ENCODE peak calls at places on chromosomes 16 and 17, in seven cellular contexts. H, N, B, Q, L, O and R are unnamed samples.

GRCh38 chr16:2842340-2843000 is 12.4 kb downstream of the ZG16B start:
- DNase-seq in H (peak; percentile 29), N (peak; percentile 19), B (peak; percentile 88), Q (peak; percentile 86), L (no peak), O (peak; percentile 59), R (peak; percentile 41)

GRCh38 chr16:4892356-4893102 is 44.4 kb downstream of the PPL start:
- DNase-seq in H (no peak), N (no peak), B (no peak), Q (no peak), L (no peak), O (peak; percentile 67), R (no peak)

GRCh38 chr17:75472119-75472518 is 15.7 kb downstream of the TMEM94 start:
- DNase-seq in H (no peak), N (no peak), B (no peak), Q (no peak), L (peak; percentile 13), O (no peak), R (no peak)

GRCh38 chr16:19284207-19284606 is 1.3 kb upstream of the CLEC19A start:
- DNase-seq in H (no peak), N (no peak), B (no peak), Q (no peak), L (peak; percentile 84), O (no peak), R (no peak)

GRCh38 chr17:78976907-78977680 is 2.6 kb downstream of the LGALS3BP start:
- DNase-seq in H (no peak), N (no peak), B (no peak), Q (no peak), L (no peak), O (no peak), R (no peak)

GRCh38 chr16:70470927-70471341 is 16.5 kb downstream of the FCSK start:
- DNase-seq in H (no peak), N (no peak), B (no peak), Q (no peak), L (peak; percentile 25), O (peak; percentile 66), R (no peak)

GRCh38 chr17:28896884-28897768 is at the start of gene FLOT2:
- DNase-seq in H (peak; percentile 38), N (peak; percentile 54), B (peak; percentile 77), Q (peak; percentile 59), L (no peak), O (peak; percentile 78), R (peak; percentile 77)

GRCh38 chr16:85699628-85700027 is 10.9 kb upstream of the GINS2 start:
- DNase-seq in H (no peak), N (no peak), B (no peak), Q (no peak), L (peak; percentile 81), O (peak; percentile 56), R (no peak)

GRCh38 chr16:81435567-81435966 is 9.0 kb upstream of the CMIP start:
- DNase-seq in H (no peak), N (no peak), B (no peak), Q (no peak), L (no peak), O (no peak), R (no peak)

GRCh38 chr17:10292057-10292931 is 80.5 kb downstream of the MYH13 start:
- DNase-seq in H (no peak), N (no peak), B (peak; percentile 72), Q (peak; percentile 79), L (no peak), O (peak; percentile 55), R (no peak)

GRCh38 chr17:65463242-65463641 is 98.2 kb downstream of the AXIN2 start:
- DNase-seq in H (no peak), N (no peak), B (peak; percentile 90), Q (no peak), L (no peak), O (peak; percentile 89), R (no peak)

GRCh38 chr17:61806081-61806828 is 57.1 kb downstream of the BRIP1 start:
- DNase-seq in H (no peak), N (no peak), B (no peak), Q (no peak), L (no peak), O (no peak), R (no peak)

GRCh38 chr16:12773216-12773615 is 30.5 kb downstream of the CPPED1 start:
- DNase-seq in H (no peak), N (no peak), B (no peak), Q (no peak), L (no peak), O (no peak), R (no peak)

GRCh38 chr17:58402047-58402446 is 15.3 kb downstream of the RNF43 start:
- DNase-seq in H (no peak), N (no peak), B (no peak), Q (no peak), L (peak; percentile 92), O (no peak), R (no peak)

GRCh38 chr17:56679767-56680422 is 86.4 kb downstream of the NOG start:
- DNase-seq in H (no peak), N (no peak), B (no peak), Q (no peak), L (peak; percentile 58), O (no peak), R (no peak)

GRCh38 chr17:82964851-82965341 is 114.5 kb upstream of the METRNL start:
- DNase-seq in H (no peak), N (no peak), B (peak; percentile 39), Q (no peak), L (no peak), O (no peak), R (no peak)

GRCh38 chr17:73439597-73439996 is 127.8 kb upstream of the CDC42EP4 start:
- DNase-seq in H (no peak), N (no peak), B (no peak), Q (no peak), L (no peak), O (no peak), R (no peak)

GRCh38 chr17:50474523-50474922 is 4.1 kb upstream of the RSAD1 start:
- DNase-seq in H (no peak), N (no peak), B (no peak), Q (no peak), L (no peak), O (no peak), R (no peak)

GRCh38 chr16:53899471-53899870 is 195.5 kb downstream of the FTO start:
- DNase-seq in H (no peak), N (no peak), B (no peak), Q (no peak), L (no peak), O (no peak), R (no peak)

GRCh38 chr17:76079577-76080206 is 710 bp downstream of the ZACN start:
- DNase-seq in H (no peak), N (no peak), B (no peak), Q (no peak), L (peak; percentile 26), O (no peak), R (no peak)